ENCODE peak calls at places on chromosomes 2 and 18, in nine cellular contexts. I is lower lobe of right lung; N is fibroblast of lung; T is fibroblast of the aortic adventitia; Q is CD8-positive, alpha-beta T cell; M is PC-9; V is fibroblast of pulmonary artery; S is Peyer's patch; R is DND-41. Y is an unnamed sample.

GRCh38 chr2:12314119-12314735 is 402.5 kb upstream of the TRIB2 start:
- DNase-seq in I (no peak), N (no peak), T (no peak), Q (no peak), M (no peak), V (no peak), S (no peak), R (no peak), Y (no peak)

GRCh38 chr2:55862269-55862668 is 61.3 kb downstream of the EFEMP1 start:
- DNase-seq in I (no peak), N (peak), T (peak), Q (no peak), M (peak), V (peak), S (no peak), R (no peak), Y (peak)

GRCh38 chr18:47931707-47932103 is 1.2 kb upstream of the SMAD2 start:
- DNase-seq in I (no peak), N (peak), T (no peak), Q (peak), M (peak), V (no peak), S (peak), R (peak), Y (peak)

GRCh38 chr2:221680548-221680947 is 108.4 kb upstream of the EPHA4 start:
- DNase-seq in I (no peak), N (no peak), T (no peak), Q (no peak), M (no peak), V (no peak), S (no peak), R (no peak), Y (no peak)

GRCh38 chr2:96260404-96261260 is 5.2 kb downstream of the TMEM127 start:
- DNase-seq in I (peak), N (peak), T (peak), Q (no peak), M (peak), V (peak), S (peak), R (peak), Y (peak)

GRCh38 chr18:79374408-79375171 is 21.1 kb upstream of the NFATC1 start:
- DNase-seq in I (no peak), N (no peak), T (no peak), Q (no peak), M (no peak), V (no peak), S (no peak), R (no peak), Y (no peak)

GRCh38 chr2:21362101-21362500 is 238.3 kb downstream of the TDRD15 start:
- DNase-seq in I (no peak), N (no peak), T (no peak), Q (no peak), M (no peak), V (no peak), S (no peak), R (no peak), Y (no peak)

GRCh38 chr2:36650031-36650430 is 46.5 kb upstream of the VIT start:
- DNase-seq in I (no peak), N (peak), T (peak), Q (no peak), M (peak), V (peak), S (peak), R (no peak), Y (peak)

GRCh38 chr2:191571163-191571769 is 106.7 kb upstream of the NABP1 start:
- DNase-seq in I (no peak), N (peak), T (peak), Q (peak), M (peak), V (peak), S (no peak), R (peak), Y (peak)

GRCh38 chr2:205748660-205749059 is 66.4 kb downstream of the NRP2 start:
- DNase-seq in I (no peak), N (no peak), T (peak), Q (no peak), M (peak), V (no peak), S (peak), R (no peak), Y (no peak)

GRCh38 chr2:121367246-121367900 is 82.4 kb upstream of the TFCP2L1 start:
- DNase-seq in I (no peak), N (no peak), T (no peak), Q (no peak), M (no peak), V (no peak), S (no peak), R (no peak), Y (no peak)

GRCh38 chr2:121368155-121368554 is 83.2 kb upstream of the TFCP2L1 start:
- DNase-seq in I (no peak), N (no peak), T (no peak), Q (no peak), M (no peak), V (no peak), S (no peak), R (no peak), Y (no peak)

GRCh38 chr2:121365061-121365460 is 80.1 kb upstream of the TFCP2L1 start:
- DNase-seq in I (no peak), N (no peak), T (no peak), Q (no peak), M (no peak), V (no peak), S (no peak), R (no peak), Y (no peak)

GRCh38 chr2:121363632-121364420 is 78.8 kb upstream of the TFCP2L1 start:
- DNase-seq in I (no peak), N (peak), T (peak), Q (no peak), M (no peak), V (peak), S (peak), R (no peak), Y (peak)

DNA sequence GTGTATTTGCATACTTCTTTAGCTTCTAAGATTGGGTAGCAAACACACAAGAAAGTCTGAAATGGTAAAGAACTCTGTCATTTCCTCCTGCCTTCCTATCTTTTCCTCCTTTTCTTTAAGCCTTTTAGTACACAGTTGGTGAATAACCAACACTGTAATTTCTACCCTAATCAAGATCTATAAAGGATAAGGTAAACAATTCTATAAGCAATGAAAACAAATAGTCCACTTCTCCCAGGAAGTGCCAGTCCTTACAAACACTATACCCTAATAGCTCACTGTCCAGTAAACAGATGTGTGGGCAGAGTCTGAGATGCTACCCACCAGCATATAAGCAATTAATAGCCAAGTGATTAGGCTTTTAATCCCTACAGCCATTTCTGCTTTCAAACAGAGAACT is 81.0 kb upstream of the TFCP2L1 start:
- DNase-seq in I (no peak), N (no peak), T (no peak), Q (no peak), M (no peak), V (no peak), S (no peak), R (no peak), Y (peak)
- TF ChIP-seq CTCF in I (no peak), N (no peak), T (no peak), Q (no peak), M (no peak), V (no peak), S (no peak), R (no peak), Y (no peak)

GRCh38 chr2:197128126-197128525 is 182.5 kb downstream of the ANKRD44 start:
- DNase-seq in I (no peak), N (no peak), T (no peak), Q (no peak), M (no peak), V (no peak), S (no peak), R (no peak), Y (no peak)

GRCh38 chr2:197126630-197127029 is 183.9 kb downstream of the ANKRD44 start:
- DNase-seq in I (no peak), N (no peak), T (no peak), Q (no peak), M (no peak), V (no peak), S (no peak), R (no peak), Y (no peak)

GRCh38 chr2:197121756-197122385 is 188.7 kb downstream of the ANKRD44 start:
- DNase-seq in I (no peak), N (no peak), T (no peak), Q (no peak), M (no peak), V (peak), S (no peak), R (no peak), Y (no peak)

GRCh38 chr2:197122821-197123220 is 187.8 kb downstream of the ANKRD44 start:
- DNase-seq in I (no peak), N (no peak), T (no peak), Q (no peak), M (no peak), V (no peak), S (no peak), R (no peak), Y (no peak)

DNA sequence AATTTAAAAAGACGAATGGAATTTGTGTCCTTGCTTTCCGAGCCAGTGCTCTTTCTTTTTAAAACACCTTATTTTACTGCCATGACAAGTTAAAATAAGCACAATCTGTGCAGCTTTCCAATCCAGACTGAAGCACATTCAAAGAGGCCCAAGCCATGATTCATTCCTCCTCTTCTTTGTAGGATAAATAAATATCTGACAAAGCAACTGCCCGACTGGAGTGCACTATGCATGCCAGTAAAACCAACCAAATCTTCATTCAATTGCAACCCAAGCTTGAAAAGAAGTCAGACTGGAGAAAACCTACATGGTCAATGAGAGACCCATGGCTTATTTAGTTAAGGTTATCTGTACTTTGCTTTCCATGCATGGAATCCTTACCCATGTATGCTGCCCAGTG is 185.6 kb downstream of the ANKRD44 start:
- DNase-seq in I (no peak), N (peak), T (peak), Q (no peak), M (no peak), V (peak), S (no peak), R (no peak), Y (no peak)
- H3K4me3 ChIP-seq in I (no peak), N (no peak), T (no peak), Q (no peak), M (no peak), V (no peak), S (no peak), R (no peak), Y (no peak)

DNA sequence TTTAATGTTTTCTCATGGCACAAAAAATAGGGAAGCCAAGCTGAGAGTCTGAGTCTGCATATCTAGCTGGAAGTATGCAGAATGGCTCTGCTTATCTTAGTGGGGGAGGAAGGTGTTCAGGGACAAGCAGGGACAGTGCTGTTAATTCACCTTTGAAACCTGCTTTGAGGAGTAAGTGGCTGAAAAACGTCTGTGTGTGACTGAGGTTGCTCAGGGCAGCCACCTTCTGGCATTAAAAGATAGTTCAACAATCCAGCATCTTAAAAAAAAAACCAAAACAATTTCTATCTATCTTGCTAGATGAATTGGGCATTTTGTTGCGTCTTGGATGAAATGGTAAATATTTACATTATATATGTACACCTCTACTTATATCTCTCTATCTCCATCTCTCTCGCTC is 2.0 kb upstream of the TRPM8 start:
- DNase-seq in I (no peak), N (no peak), T (no peak), Q (no peak), M (no peak), V (peak), S (no peak), R (no peak), Y (no peak)
- TF ChIP-seq CTCF in I (no peak), N (no peak), T (no peak), Q (no peak), M (peak), V (peak), S (no peak), R (peak), Y (peak)

GRCh38 chr2:117835990-117836760 is 21.7 kb downstream of the DDX18 start:
- DNase-seq in I (peak), N (peak), T (peak), Q (peak), M (no peak), V (peak), S (peak), R (no peak), Y (peak)
- H3K4me3 ChIP-seq in I (peak), N (no peak), T (peak), Q (peak), M (no peak), V (peak), S (peak), R (no peak), Y (peak)

DNA sequence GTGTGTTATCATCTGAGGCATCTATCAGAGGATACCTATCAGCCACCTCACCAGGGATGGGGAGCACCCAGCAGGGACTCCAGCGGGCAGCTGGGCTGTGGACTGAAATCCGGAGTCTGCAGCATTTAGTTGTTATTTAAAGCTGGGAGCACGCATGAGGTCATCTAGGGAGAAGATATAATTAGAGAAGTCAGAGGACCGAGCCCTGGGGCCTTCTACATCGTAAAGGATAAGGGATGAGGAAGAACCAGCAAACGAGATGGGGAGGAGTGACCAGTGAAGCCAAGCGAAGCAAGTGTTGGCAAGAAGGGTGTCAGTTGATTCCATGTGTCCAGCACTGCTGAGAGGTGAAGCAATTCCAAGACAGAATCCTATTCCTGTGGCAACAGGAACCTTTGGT is 70.3 kb downstream of the STEAP3 start:
- DNase-seq in I (no peak), N (no peak), T (no peak), Q (no peak), M (no peak), V (no peak), S (no peak), R (no peak), Y (no peak)
- TF ChIP-seq CTCF in I (no peak), N (no peak), T (no peak), Q (no peak), M (no peak), V (no peak), S (no peak), R (no peak), Y (no peak)

GRCh38 chr2:69255760-69256159 is 131.3 kb downstream of the GFPT1 start:
- DNase-seq in I (no peak), N (no peak), T (peak), Q (no peak), M (no peak), V (no peak), S (no peak), R (no peak), Y (no peak)

DNA sequence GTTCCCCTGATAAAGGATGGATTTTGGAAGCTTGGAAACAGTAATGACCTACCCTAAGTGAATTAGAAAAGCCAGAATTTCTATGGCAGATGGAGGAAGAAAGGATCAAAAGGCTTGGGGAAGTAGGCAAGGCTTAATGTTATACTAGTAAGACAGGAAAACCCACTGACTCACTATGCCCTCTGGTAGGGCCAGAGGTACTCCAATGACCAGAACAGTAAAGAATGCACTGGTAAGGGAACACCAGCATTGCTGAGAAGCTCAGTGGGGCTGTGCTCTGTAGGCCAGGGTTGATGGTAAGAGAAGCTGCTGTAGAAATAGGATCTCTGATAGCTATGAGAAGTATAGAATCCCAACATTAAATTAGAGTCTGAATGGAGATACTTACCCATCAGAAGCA is 126.4 kb downstream of the GFPT1 start:
- DNase-seq in I (no peak), N (no peak), T (no peak), Q (no peak), M (no peak), V (no peak), S (no peak), R (no peak), Y (no peak)
- H3K4me3 ChIP-seq in I (no peak), N (no peak), T (no peak), Q (no peak), M (no peak), V (no peak), S (no peak), R (no peak), Y (no peak)

DNA sequence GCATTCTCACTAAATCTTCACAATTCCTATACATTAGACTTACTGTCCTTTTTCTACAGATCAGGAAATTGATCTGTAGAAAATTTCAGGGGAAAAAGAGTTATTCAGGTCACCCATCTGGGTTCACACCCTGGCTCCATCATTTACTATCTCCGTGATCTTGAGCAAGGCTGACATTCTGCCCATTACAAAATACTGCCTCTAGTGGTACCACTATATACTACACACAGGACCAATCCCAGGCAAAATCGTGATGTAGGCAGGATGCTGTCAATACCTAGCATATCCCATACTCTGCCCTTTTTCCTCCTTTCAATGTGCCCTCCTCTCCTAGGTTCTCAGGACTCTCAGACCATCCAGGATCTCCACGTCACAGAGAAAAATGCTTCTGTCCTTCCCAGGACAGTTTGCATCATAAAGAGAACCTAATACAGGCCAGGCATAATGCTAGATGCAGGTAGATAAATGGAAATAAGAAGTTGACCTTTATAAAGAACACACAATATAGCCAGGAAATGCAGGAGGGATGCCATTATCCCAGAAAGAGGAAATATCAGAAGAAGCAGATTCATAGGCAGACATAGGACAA is 101.9 kb downstream of the CDH20 start:
- DNase-seq in I (no peak), N (peak), T (peak), Q (no peak), M (no peak), V (peak), S (no peak), R (peak), Y (peak)
- TF ChIP-seq CTCF in I (peak), N (peak), T (peak), Q (no peak), M (peak), V (peak), S (no peak), R (peak), Y (peak)

GRCh38 chr2:85709385-85709784 is 15.2 kb downstream of the GNLY start:
- DNase-seq in I (no peak), N (peak), T (no peak), Q (no peak), M (no peak), V (peak), S (no peak), R (no peak), Y (peak)
- H3K4me3 ChIP-seq in I (no peak), N (no peak), T (no peak), Q (no peak), M (no peak), V (no peak), S (no peak), R (no peak), Y (no peak)

GRCh38 chr2:159026170-159026569 is 57.7 kb downstream of the TANC1 start:
- DNase-seq in I (no peak), N (no peak), T (peak), Q (no peak), M (no peak), V (no peak), S (no peak), R (no peak), Y (no peak)
- TF ChIP-seq CTCF in I (no peak), N (no peak), T (no peak), Q (no peak), M (no peak), V (no peak), S (no peak), R (no peak), Y (no peak)

Y was measured in fibroblast of villous mesenchyme.